ENCODE peak calls at places on chromosomes 12 and 14, in four cellular contexts. L is T-cell, Z is choroid plexus epithelial cell, D is M059J. C is an unnamed sample.

GRCh38 chr12:90790747-90791146 is 164.2 kb downstream of the CCER1 start:
- DNase-seq in L (no peak), Z (no peak), D (no peak), C (no peak)

GRCh38 chr12:7853557-7853956 is 19.2 kb downstream of the SLC2A14 start:
- DNase-seq in L (no peak), Z (no peak), D (no peak), C (no peak)

GRCh38 chr12:9365296-9365695 is 157.1 kb upstream of the PZP start:
- DNase-seq in L (no peak), Z (peak; percentile 25), D (peak; percentile 38), C (no peak)

GRCh38 chr12:117832459-117833457 is 136.0 kb downstream of the KSR2 start:
- DNase-seq in L (no peak), Z (no peak), D (peak; percentile 85), C (no peak)

GRCh38 chr14:54366726-54367707 is 29.8 kb upstream of the CDKN3 start:
- DNase-seq in L (peak; percentile 20), Z (peak; percentile 89), D (peak; percentile 81), C (no peak)

GRCh38 chr12:104782296-104782695 is 175.8 kb downstream of the SLC41A2 start:
- DNase-seq in L (no peak), Z (no peak), D (no peak), C (no peak)

GRCh38 chr12:51866324-51866723 is 17.8 kb upstream of the FIGNL2 start:
- DNase-seq in L (no peak), Z (no peak), D (no peak), C (no peak)

GRCh38 chr12:50353869-50354593 is 42.4 kb downstream of the FAM186A start:
- DNase-seq in L (no peak), Z (peak; percentile 70), D (peak; percentile 29), C (no peak)

GRCh38 chr14:77148510-77149231 is 7.1 kb upstream of the ZDHHC22 start:
- DNase-seq in L (no peak), Z (no peak), D (no peak), C (no peak)

GRCh38 chr12:2068638-2069037 is 15.9 kb downstream of the CACNA1C start:
- DNase-seq in L (no peak), Z (no peak), D (no peak), C (no peak)

GRCh38 chr12:103957865-103958388 is 7.7 kb upstream of the TDG start:
- DNase-seq in L (no peak), Z (no peak), D (no peak), C (no peak)

GRCh38 chr12:102433304-102433703 is 47.1 kb downstream of the IGF1 start:
- DNase-seq in L (no peak), Z (no peak), D (no peak), C (no peak)

GRCh38 chr12:101407438-101408345 is at the start of gene ARL1:
- DNase-seq in L (peak; percentile 67), Z (peak; percentile 93), D (peak; percentile 78), C (peak; percentile 66)

GRCh38 chr14:47675239-47675488 is 241 bp downstream of the MDGA2 start:
- DNase-seq in L (no peak), Z (peak; percentile 1), D (no peak), C (no peak)

GRCh38 chr14:95408731-95409471 is 89.2 kb upstream of the CLMN start:
- DNase-seq in L (no peak), Z (no peak), D (no peak), C (no peak)

GRCh38 chr12:52631264-52631663 is 12.9 kb upstream of the KRT73 start:
- DNase-seq in L (no peak), Z (no peak), D (no peak), C (no peak)

GRCh38 chr12:115801826-115802225 is 475.7 kb downstream of the MED13L start:
- DNase-seq in L (no peak), Z (no peak), D (no peak), C (no peak)

GRCh38 chr12:74897425-74898211 is 312.0 kb downstream of the KCNC2 start:
- DNase-seq in L (no peak), Z (no peak), D (no peak), C (no peak)

GRCh38 chr12:32902287-32902996 is 5.9 kb upstream of the PKP2 start:
- DNase-seq in L (no peak), Z (no peak), D (no peak), C (no peak)

GRCh38 chr12:116324684-116325664 is 47.5 kb upstream of the MED13L start:
- DNase-seq in L (no peak), Z (no peak), D (no peak), C (no peak)

GRCh38 chr14:28952161-28952560 is 185.6 kb downstream of the FOXG1 start:
- DNase-seq in L (no peak), Z (no peak), D (no peak), C (no peak)

GRCh38 chr14:95484296-95484695 is 32.2 kb downstream of the SYNE3 start:
- DNase-seq in L (no peak), Z (no peak), D (no peak), C (no peak)

GRCh38 chr12:68638721-68639395 is 28.2 kb downstream of the RAP1B start:
- DNase-seq in L (no peak), Z (peak; percentile 37), D (peak; percentile 25), C (no peak)

GRCh38 chr12:89709994-89710872 is 1.6 kb upstream of the ATP2B1 start:
- DNase-seq in L (peak; percentile 23), Z (peak; percentile 51), D (peak; percentile 51), C (no peak)

GRCh38 chr12:109740694-109741245 is 27.1 kb downstream of the FAM222A start:
- DNase-seq in L (no peak), Z (no peak), D (no peak), C (no peak)

GRCh38 chr14:61662001-61662400 is 33.3 kb upstream of the HIF1A start:
- DNase-seq in L (no peak), Z (peak; percentile 55), D (no peak), C (no peak)

GRCh38 chr12:85951823-85952222 is 77.7 kb downstream of the NTS start:
- DNase-seq in L (no peak), Z (peak; percentile 52), D (peak; percentile 22), C (no peak)

GRCh38 chr14:24463806-24464785 is 21.5 kb upstream of the SDR39U1 start:
- DNase-seq in L (no peak), Z (no peak), D (no peak), C (no peak)

GRCh38 chr12:106226884-106227640 is 20.8 kb downstream of the CKAP4 start:
- DNase-seq in L (no peak), Z (peak; percentile 72), D (peak; percentile 61), C (no peak)

C was measured in AG09319.